ENCODE peak calls at places on chromosomes 13 and 19, in five cellular contexts. One of them, this sample, is unnamed.

GRCh38 chr13:95325485-95325884 is 24.2 kb upstream of the ABCC4 start:
- DNase-seq in epithelial cell of prostate: no peak
- DNase-seq in upper lobe of right lung: no peak
- DNase-seq in uterus: no peak
- DNase-seq in CD4-positive, alpha-beta T cell: no peak
- DNase-seq in this sample: no peak

GRCh38 chr13:55244991-55245644 is 1895.6 kb upstream of the PRR20A start:
- DNase-seq in upper lobe of right lung: no peak
- DNase-seq in uterus: no peak
- DNase-seq in epithelial cell of prostate: no peak
- DNase-seq in CD4-positive, alpha-beta T cell: no peak
- DNase-seq in this sample: no peak

GRCh38 chr19:54160182-54160811 is 776 bp upstream of the LENG1 start:
- DNase-seq in epithelial cell of prostate: no peak
- DNase-seq in CD4-positive, alpha-beta T cell: no peak
- DNase-seq in uterus: no peak
- DNase-seq in upper lobe of right lung: no peak
- DNase-seq in this sample: peak; percentile 13

GRCh38 chr13:26743971-26744370 is 16.6 kb downstream of the GPR12 start:
- DNase-seq in epithelial cell of prostate: no peak
- DNase-seq in uterus: no peak
- DNase-seq in CD4-positive, alpha-beta T cell: no peak
- DNase-seq in upper lobe of right lung: no peak
- DNase-seq in this sample: no peak

GRCh38 chr13:28659611-28659970 is 661 bp downstream of the POMP start:
- DNase-seq in CD4-positive, alpha-beta T cell: no peak
- DNase-seq in epithelial cell of prostate: no peak
- DNase-seq in upper lobe of right lung: no peak
- DNase-seq in uterus: no peak
- DNase-seq in this sample: peak; percentile 36

GRCh38 chr19:14383898-14384669 is 2.8 kb downstream of the ADGRE5 start:
- DNase-seq in epithelial cell of prostate: no peak
- DNase-seq in upper lobe of right lung: no peak
- DNase-seq in CD4-positive, alpha-beta T cell: no peak
- DNase-seq in uterus: peak; percentile 53
- DNase-seq in this sample: peak; percentile 78

GRCh38 chr13:112067871-112068305 is 939 bp downstream of the SOX1 start:
- DNase-seq in upper lobe of right lung: no peak
- DNase-seq in uterus: no peak
- DNase-seq in epithelial cell of prostate: no peak
- DNase-seq in CD4-positive, alpha-beta T cell: no peak
- DNase-seq in this sample: no peak

GRCh38 chr13:97621631-97622030 is 187.7 kb downstream of the RAP2A start:
- DNase-seq in CD4-positive, alpha-beta T cell: no peak
- DNase-seq in epithelial cell of prostate: no peak
- DNase-seq in upper lobe of right lung: no peak
- DNase-seq in uterus: no peak
- DNase-seq in this sample: no peak

GRCh38 chr13:29402168-29402621 is 193.3 kb downstream of the SLC7A1 start:
- DNase-seq in upper lobe of right lung: no peak
- DNase-seq in epithelial cell of prostate: peak; percentile 3
- DNase-seq in uterus: peak; percentile 34
- DNase-seq in CD4-positive, alpha-beta T cell: no peak
- DNase-seq in this sample: no peak

GRCh38 chr13:27470042-27470830 is 19.9 kb upstream of the MTIF3 start:
- DNase-seq in CD4-positive, alpha-beta T cell: no peak
- DNase-seq in uterus: no peak
- DNase-seq in epithelial cell of prostate: no peak
- DNase-seq in upper lobe of right lung: no peak
- DNase-seq in this sample: no peak

GRCh38 chr19:51024924-51025323 is 1.5 kb downstream of the KLK11 start:
- DNase-seq in CD4-positive, alpha-beta T cell: no peak
- DNase-seq in epithelial cell of prostate: no peak
- DNase-seq in upper lobe of right lung: no peak
- DNase-seq in uterus: no peak
- DNase-seq in this sample: no peak

GRCh38 chr13:97068146-97068545 is 73.9 kb upstream of the OXGR1 start:
- DNase-seq in upper lobe of right lung: no peak
- DNase-seq in epithelial cell of prostate: no peak
- DNase-seq in CD4-positive, alpha-beta T cell: no peak
- DNase-seq in uterus: no peak
- DNase-seq in this sample: no peak

GRCh38 chr13:34416833-34417425 is 525.1 kb upstream of the NBEA start:
- DNase-seq in uterus: peak; percentile 74
- DNase-seq in CD4-positive, alpha-beta T cell: no peak
- DNase-seq in upper lobe of right lung: no peak
- DNase-seq in epithelial cell of prostate: no peak
- DNase-seq in this sample: no peak

GRCh38 chr13:28301839-28302238 is 163.5 kb downstream of the PAN3 start:
- DNase-seq in epithelial cell of prostate: no peak
- DNase-seq in CD4-positive, alpha-beta T cell: no peak
- DNase-seq in uterus: no peak
- DNase-seq in upper lobe of right lung: no peak
- DNase-seq in this sample: no peak

GRCh38 chr13:27770809-27771208 is 21.5 kb upstream of the GSX1 start:
- DNase-seq in upper lobe of right lung: no peak
- DNase-seq in CD4-positive, alpha-beta T cell: no peak
- DNase-seq in uterus: no peak
- DNase-seq in epithelial cell of prostate: peak; percentile 62
- DNase-seq in this sample: peak; percentile 53

GRCh38 chr19:2529473-2529918 is 53.6 kb downstream of the GADD45B start:
- DNase-seq in uterus: no peak
- DNase-seq in upper lobe of right lung: no peak
- DNase-seq in epithelial cell of prostate: peak; percentile 95
- DNase-seq in CD4-positive, alpha-beta T cell: no peak
- DNase-seq in this sample: peak; percentile 88

GRCh38 chr13:53781941-53782340 is 753.3 kb downstream of the OLFM4 start:
- DNase-seq in uterus: no peak
- DNase-seq in epithelial cell of prostate: no peak
- DNase-seq in upper lobe of right lung: no peak
- DNase-seq in CD4-positive, alpha-beta T cell: no peak
- DNase-seq in this sample: peak; percentile 4

GRCh38 chr19:3471954-3472655 is 8.2 kb downstream of the SMIM24 start:
- DNase-seq in uterus: peak; percentile 63
- DNase-seq in epithelial cell of prostate: no peak
- DNase-seq in CD4-positive, alpha-beta T cell: peak; percentile 25
- DNase-seq in upper lobe of right lung: peak; percentile 77
- DNase-seq in this sample: peak; percentile 33

GRCh38 chr13:43298799-43299198 is 275.4 kb downstream of the DNAJC15 start:
- DNase-seq in CD4-positive, alpha-beta T cell: no peak
- DNase-seq in epithelial cell of prostate: no peak
- DNase-seq in uterus: no peak
- DNase-seq in upper lobe of right lung: no peak
- DNase-seq in this sample: peak; percentile 4

GRCh38 chr13:95099541-95099940 is 201.7 kb downstream of the ABCC4 start:
- DNase-seq in upper lobe of right lung: no peak
- DNase-seq in CD4-positive, alpha-beta T cell: no peak
- DNase-seq in epithelial cell of prostate: peak; percentile 72
- DNase-seq in uterus: no peak
- DNase-seq in this sample: no peak

GRCh38 chr13:35727881-35728280 is 251.4 kb upstream of the MAB21L1 start:
- DNase-seq in CD4-positive, alpha-beta T cell: no peak
- DNase-seq in epithelial cell of prostate: peak; percentile 39
- DNase-seq in upper lobe of right lung: no peak
- DNase-seq in uterus: no peak
- DNase-seq in this sample: peak; percentile 9

GRCh38 chr13:24097064-24097463 is 63.5 kb upstream of the SPATA13 start:
- DNase-seq in CD4-positive, alpha-beta T cell: no peak
- DNase-seq in epithelial cell of prostate: no peak
- DNase-seq in uterus: no peak
- DNase-seq in upper lobe of right lung: no peak
- DNase-seq in this sample: no peak

GRCh38 chr13:113216165-113217056 is 7.0 kb downstream of the CUL4A start:
- DNase-seq in CD4-positive, alpha-beta T cell: no peak
- DNase-seq in upper lobe of right lung: peak; percentile 74
- DNase-seq in epithelial cell of prostate: no peak
- DNase-seq in uterus: no peak
- DNase-seq in this sample: peak; percentile 65

GRCh38 chr13:31328549-31329229 is 128.9 kb downstream of the B3GLCT start:
- DNase-seq in upper lobe of right lung: no peak
- DNase-seq in CD4-positive, alpha-beta T cell: no peak
- DNase-seq in uterus: no peak
- DNase-seq in epithelial cell of prostate: no peak
- DNase-seq in this sample: no peak

GRCh38 chr13:114101325-114101821 is 31.1 kb downstream of the RASA3 start:
- DNase-seq in upper lobe of right lung: peak; percentile 62
- DNase-seq in CD4-positive, alpha-beta T cell: no peak
- DNase-seq in uterus: peak; percentile 41
- DNase-seq in epithelial cell of prostate: no peak
- DNase-seq in this sample: no peak

GRCh38 chr13:97768134-97768533 is 185.3 kb upstream of the IPO5 start:
- DNase-seq in upper lobe of right lung: no peak
- DNase-seq in CD4-positive, alpha-beta T cell: no peak
- DNase-seq in epithelial cell of prostate: no peak
- DNase-seq in uterus: no peak
- DNase-seq in this sample: no peak

DNA sequence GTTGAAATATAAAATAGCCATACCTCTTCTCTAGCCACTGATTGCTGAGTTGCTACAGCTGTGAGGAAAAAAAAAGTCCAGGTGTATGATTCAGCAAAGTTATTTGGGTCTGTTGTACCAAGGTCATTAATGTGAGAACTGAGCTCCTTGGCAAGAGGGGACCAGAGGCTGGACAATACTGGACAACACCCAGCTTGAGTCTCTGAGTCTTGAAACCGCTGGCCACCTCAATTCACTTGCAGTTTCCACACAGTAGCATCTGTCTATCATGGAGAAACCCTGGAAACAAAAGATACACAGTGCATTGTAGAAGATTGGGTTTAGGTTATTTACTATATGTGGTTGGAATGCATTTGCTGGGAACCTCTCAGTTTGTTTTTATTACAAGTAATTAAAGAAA is 60.4 kb downstream of the WDFY2 start:
- DNase-seq in uterus: no peak
- DNase-seq in CD4-positive, alpha-beta T cell: no peak
- DNase-seq in upper lobe of right lung: no peak
- DNase-seq in epithelial cell of prostate: no peak
- DNase-seq in this sample: peak; percentile 15
- H3K27ac ChIP-seq in uterus: no peak overlapping the region
- H3K27ac ChIP-seq in CD4-positive, alpha-beta T cell: peak overlapping the region; percentile 54
- H3K27ac ChIP-seq in upper lobe of right lung: peak overlapping the region; percentile 55
- H3K27ac ChIP-seq in epithelial cell of prostate: peak overlapping the region; percentile 97
- H3K27ac ChIP-seq in this sample: peak overlapping the region; percentile 26

GRCh38 chr19:34309368-34310138 is 55.2 kb downstream of the GARRE1 start:
- DNase-seq in CD4-positive, alpha-beta T cell: no peak
- DNase-seq in uterus: no peak
- DNase-seq in upper lobe of right lung: no peak
- DNase-seq in epithelial cell of prostate: no peak
- DNase-seq in this sample: no peak
- H3K27ac ChIP-seq in CD4-positive, alpha-beta T cell: peak overlapping the region; percentile 57
- H3K27ac ChIP-seq in uterus: no peak overlapping the region
- H3K27ac ChIP-seq in upper lobe of right lung: no peak overlapping the region
- H3K27ac ChIP-seq in epithelial cell of prostate: no peak overlapping the region
- H3K27ac ChIP-seq in this sample: no peak overlapping the region

GRCh38 chr19:41276231-41276630 is 12.1 kb downstream of the HNRNPUL1 start:
- DNase-seq in upper lobe of right lung: no peak
- DNase-seq in uterus: no peak
- DNase-seq in CD4-positive, alpha-beta T cell: no peak
- DNase-seq in epithelial cell of prostate: no peak
- DNase-seq in this sample: no peak
- H3K27ac ChIP-seq in upper lobe of right lung: no peak overlapping the region
- H3K27ac ChIP-seq in uterus: no peak overlapping the region
- H3K27ac ChIP-seq in CD4-positive, alpha-beta T cell: no peak overlapping the region
- H3K27ac ChIP-seq in epithelial cell of prostate: no peak overlapping the region
- H3K27ac ChIP-seq in this sample: no peak overlapping the region

DNA sequence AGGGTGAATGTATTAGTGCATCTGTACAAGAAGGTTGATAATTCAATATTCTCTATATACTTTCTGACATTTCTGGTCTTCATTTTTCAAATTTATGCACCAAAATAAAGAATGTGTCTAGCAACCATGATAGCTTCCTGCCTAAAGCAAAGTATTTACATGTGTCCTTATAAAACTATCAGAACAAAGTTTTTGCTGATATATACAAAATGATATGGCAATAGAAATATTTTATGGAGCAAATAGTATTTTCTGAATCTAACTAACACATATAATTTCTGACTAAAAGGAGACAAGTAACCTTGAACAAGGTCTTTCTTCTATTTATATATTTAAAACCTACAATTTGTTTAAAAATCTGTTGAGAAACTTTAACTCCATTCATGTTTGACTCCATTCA is 184.9 kb downstream of the DIAPH3 start:
- DNase-seq in epithelial cell of prostate: no peak
- DNase-seq in upper lobe of right lung: no peak
- DNase-seq in CD4-positive, alpha-beta T cell: no peak
- DNase-seq in uterus: no peak
- DNase-seq in this sample: no peak
- H3K27ac ChIP-seq in epithelial cell of prostate: no peak overlapping the region
- H3K27ac ChIP-seq in upper lobe of right lung: no peak overlapping the region
- H3K27ac ChIP-seq in CD4-positive, alpha-beta T cell: no peak overlapping the region
- H3K27ac ChIP-seq in uterus: no peak overlapping the region
- H3K27ac ChIP-seq in this sample: no peak overlapping the region

GRCh38 chr19:7202888-7203287 is 91.3 kb downstream of the INSR start:
- DNase-seq in CD4-positive, alpha-beta T cell: no peak
- DNase-seq in uterus: no peak
- DNase-seq in epithelial cell of prostate: no peak
- DNase-seq in upper lobe of right lung: no peak
- DNase-seq in this sample: no peak
- H3K27ac ChIP-seq in CD4-positive, alpha-beta T cell: no peak overlapping the region
- H3K27ac ChIP-seq in uterus: no peak overlapping the region
- H3K27ac ChIP-seq in epithelial cell of prostate: no peak overlapping the region
- H3K27ac ChIP-seq in upper lobe of right lung: no peak overlapping the region
- H3K27ac ChIP-seq in this sample: no peak overlapping the region